ENCODE peak calls at places on chromosomes 5 and 9, in eight cellular contexts. One of them, this sample, is unnamed.

GRCh38 chr5:31496891-31497290 is 35.0 kb downstream of the DROSHA start:
- DNase-seq in GM23338: no peak
- DNase-seq in hepatocyte: no peak
- DNase-seq in GM23248: no peak
- DNase-seq in HCT116: no peak
- DNase-seq in PC-3: no peak
- DNase-seq in neural progenitor cell: no peak
- DNase-seq in MM.1S: no peak
- DNase-seq in this sample: no peak

GRCh38 chr5:153777681-153778080 is 261.0 kb downstream of the FAM114A2 start:
- DNase-seq in GM23338: peak
- DNase-seq in hepatocyte: no peak
- DNase-seq in GM23248: no peak
- DNase-seq in HCT116: no peak
- DNase-seq in PC-3: no peak
- DNase-seq in neural progenitor cell: peak
- DNase-seq in MM.1S: no peak
- DNase-seq in this sample: no peak

GRCh38 chr5:57780959-57781325 is 298.3 kb upstream of the ACTBL2 start:
- DNase-seq in GM23338: no peak
- DNase-seq in hepatocyte: no peak
- DNase-seq in GM23248: no peak
- DNase-seq in HCT116: no peak
- DNase-seq in PC-3: no peak
- DNase-seq in neural progenitor cell: no peak
- DNase-seq in MM.1S: no peak
- DNase-seq in this sample: no peak

GRCh38 chr5:657570-657969 is 35.6 kb downstream of the TPPP start:
- DNase-seq in GM23338: no peak
- DNase-seq in hepatocyte: no peak
- DNase-seq in GM23248: peak
- DNase-seq in HCT116: peak
- DNase-seq in PC-3: peak
- DNase-seq in neural progenitor cell: no peak
- DNase-seq in MM.1S: no peak
- DNase-seq in this sample: no peak

GRCh38 chr5:95029569-95030366 is 255.1 kb downstream of the MCTP1 start:
- DNase-seq in GM23338: no peak
- DNase-seq in hepatocyte: no peak
- DNase-seq in GM23248: no peak
- DNase-seq in HCT116: no peak
- DNase-seq in PC-3: no peak
- DNase-seq in neural progenitor cell: no peak
- DNase-seq in MM.1S: no peak
- DNase-seq in this sample: no peak

GRCh38 chr9:109498195-109499060 is at the start of gene PTPN3:
- DNase-seq in GM23338: peak
- DNase-seq in hepatocyte: peak
- DNase-seq in GM23248: peak
- DNase-seq in HCT116: no peak
- DNase-seq in PC-3: peak
- DNase-seq in neural progenitor cell: peak
- DNase-seq in MM.1S: peak
- DNase-seq in this sample: no peak

GRCh38 chr9:110891760-110892159 is 146.5 kb downstream of the LPAR1 start:
- DNase-seq in GM23338: no peak
- DNase-seq in hepatocyte: no peak
- DNase-seq in GM23248: peak
- DNase-seq in HCT116: no peak
- DNase-seq in PC-3: peak
- DNase-seq in neural progenitor cell: no peak
- DNase-seq in MM.1S: no peak
- DNase-seq in this sample: no peak

GRCh38 chr9:37904647-37905505 is 949 bp upstream of the SLC25A51 start:
- DNase-seq in GM23338: no peak
- DNase-seq in hepatocyte: no peak
- DNase-seq in GM23248: peak
- DNase-seq in HCT116: no peak
- DNase-seq in PC-3: no peak
- DNase-seq in neural progenitor cell: no peak
- DNase-seq in MM.1S: peak
- DNase-seq in this sample: no peak

GRCh38 chr5:115440782-115441451 is 103.7 kb downstream of the FEM1C start:
- DNase-seq in GM23338: no peak
- DNase-seq in hepatocyte: no peak
- DNase-seq in GM23248: no peak
- DNase-seq in HCT116: no peak
- DNase-seq in PC-3: no peak
- DNase-seq in neural progenitor cell: no peak
- DNase-seq in MM.1S: no peak
- DNase-seq in this sample: no peak

GRCh38 chr5:90285581-90285980 is 124.0 kb downstream of the CETN3 start:
- DNase-seq in GM23338: no peak
- DNase-seq in hepatocyte: no peak
- DNase-seq in GM23248: no peak
- DNase-seq in HCT116: no peak
- DNase-seq in PC-3: peak
- DNase-seq in neural progenitor cell: no peak
- DNase-seq in MM.1S: no peak
- DNase-seq in this sample: no peak

GRCh38 chr9:135303280-135303647 is 176.3 kb upstream of the PPP1R26 start:
- DNase-seq in GM23338: no peak
- DNase-seq in hepatocyte: no peak
- DNase-seq in GM23248: no peak
- DNase-seq in HCT116: no peak
- DNase-seq in PC-3: no peak
- DNase-seq in neural progenitor cell: no peak
- DNase-seq in MM.1S: peak
- DNase-seq in this sample: no peak
- H3K4me2 ChIP-seq in GM23338: no peak
- H3K4me2 ChIP-seq in hepatocyte: no peak
- H3K4me2 ChIP-seq in GM23248: no peak
- H3K4me2 ChIP-seq in HCT116: no peak
- H3K4me2 ChIP-seq in PC-3: no peak
- H3K4me2 ChIP-seq in neural progenitor cell: no peak
- H3K4me2 ChIP-seq in MM.1S: peak
- H3K4me2 ChIP-seq in this sample: no peak

DNA sequence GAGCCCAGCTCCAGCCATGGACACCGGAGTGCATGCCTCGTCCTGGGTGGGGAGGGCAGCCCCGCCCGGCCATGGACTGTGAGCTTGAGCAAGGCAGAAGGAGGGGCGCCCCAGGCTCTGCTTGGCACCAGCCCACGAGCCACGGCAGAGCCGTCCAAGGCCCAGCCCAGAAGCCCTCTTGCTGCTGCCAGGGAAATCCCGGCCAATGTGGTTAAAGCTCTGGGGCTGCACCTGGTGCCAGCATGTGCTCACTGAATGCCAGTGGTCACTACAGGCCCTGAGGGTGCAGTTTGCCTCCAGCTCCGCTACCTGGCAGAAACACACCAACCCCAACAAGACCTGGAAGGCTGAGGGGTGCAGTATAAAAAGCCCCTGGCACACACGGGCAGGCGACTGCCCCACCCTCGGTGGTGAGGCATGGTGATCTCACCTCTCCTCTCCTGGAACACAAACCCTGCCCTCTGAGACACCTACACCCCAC is 11.8 kb downstream of the BRD3 start:
- DNase-seq in GM23338: no peak
- DNase-seq in hepatocyte: peak
- DNase-seq in GM23248: peak
- DNase-seq in HCT116: no peak
- DNase-seq in PC-3: peak
- DNase-seq in neural progenitor cell: no peak
- DNase-seq in MM.1S: no peak
- DNase-seq in this sample: no peak
- TF ChIP-seq EZH2phosphoT487 in GM23338: no peak
- TF ChIP-seq EZH2phosphoT487 in hepatocyte: no peak
- TF ChIP-seq EZH2phosphoT487 in GM23248: no peak
- TF ChIP-seq EZH2phosphoT487 in HCT116: no peak
- TF ChIP-seq EZH2phosphoT487 in PC-3: no peak
- TF ChIP-seq EZH2phosphoT487 in neural progenitor cell: no peak
- TF ChIP-seq EZH2phosphoT487 in MM.1S: no peak
- TF ChIP-seq EZH2phosphoT487 in this sample: no peak

GRCh38 chr5:107381189-107381856 is 289.4 kb downstream of the EFNA5 start:
- DNase-seq in GM23338: no peak
- DNase-seq in hepatocyte: peak
- DNase-seq in GM23248: peak
- DNase-seq in HCT116: peak
- DNase-seq in PC-3: peak
- DNase-seq in neural progenitor cell: no peak
- DNase-seq in MM.1S: no peak
- DNase-seq in this sample: no peak
- H3K4me2 ChIP-seq in GM23338: no peak
- H3K4me2 ChIP-seq in hepatocyte: no peak
- H3K4me2 ChIP-seq in GM23248: no peak
- H3K4me2 ChIP-seq in HCT116: peak
- H3K4me2 ChIP-seq in PC-3: peak
- H3K4me2 ChIP-seq in neural progenitor cell: no peak
- H3K4me2 ChIP-seq in MM.1S: no peak
- H3K4me2 ChIP-seq in this sample: peak

GRCh38 chr9:91761362-91761761 is 188.7 kb downstream of the ROR2 start:
- DNase-seq in GM23338: no peak
- DNase-seq in hepatocyte: no peak
- DNase-seq in GM23248: no peak
- DNase-seq in HCT116: no peak
- DNase-seq in PC-3: no peak
- DNase-seq in neural progenitor cell: no peak
- DNase-seq in MM.1S: no peak
- DNase-seq in this sample: no peak

GRCh38 chr9:91760906-91761305 is 189.1 kb downstream of the ROR2 start:
- DNase-seq in GM23338: no peak
- DNase-seq in hepatocyte: peak
- DNase-seq in GM23248: no peak
- DNase-seq in HCT116: no peak
- DNase-seq in PC-3: no peak
- DNase-seq in neural progenitor cell: no peak
- DNase-seq in MM.1S: no peak
- DNase-seq in this sample: no peak

GRCh38 chr9:91755761-91756638 is 194.0 kb downstream of the ROR2 start:
- DNase-seq in GM23338: peak
- DNase-seq in hepatocyte: no peak
- DNase-seq in GM23248: peak
- DNase-seq in HCT116: no peak
- DNase-seq in PC-3: no peak
- DNase-seq in neural progenitor cell: no peak
- DNase-seq in MM.1S: no peak
- DNase-seq in this sample: no peak

GRCh38 chr9:91757802-91758201 is 192.2 kb downstream of the ROR2 start:
- DNase-seq in GM23338: no peak
- DNase-seq in hepatocyte: no peak
- DNase-seq in GM23248: no peak
- DNase-seq in HCT116: no peak
- DNase-seq in PC-3: no peak
- DNase-seq in neural progenitor cell: no peak
- DNase-seq in MM.1S: no peak
- DNase-seq in this sample: no peak

DNA sequence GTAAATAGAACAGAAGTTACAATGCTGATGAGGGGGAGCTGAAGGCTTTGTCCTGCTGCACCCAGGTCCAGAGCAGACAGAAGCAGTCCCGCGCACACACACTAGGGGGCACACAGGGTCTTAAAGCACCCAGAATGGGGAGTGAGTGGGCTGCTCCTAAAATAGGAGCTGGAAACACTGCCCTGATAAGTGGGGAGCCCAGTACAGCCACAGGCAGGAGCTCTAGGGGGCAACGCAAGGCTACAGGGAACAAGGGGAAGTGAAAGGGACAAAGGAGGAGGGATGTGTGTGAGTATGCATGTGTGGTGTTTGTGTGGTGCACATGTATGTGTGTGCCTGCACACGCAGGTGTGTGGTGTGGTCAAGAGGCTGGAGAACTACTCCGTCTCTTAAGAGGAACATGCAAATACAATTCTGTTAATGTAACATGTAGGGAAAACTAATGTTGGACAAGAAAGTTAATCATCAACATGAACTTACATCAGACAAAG is 191.5 kb downstream of the ROR2 start:
- DNase-seq in GM23338: peak
- DNase-seq in hepatocyte: peak
- DNase-seq in GM23248: peak
- DNase-seq in HCT116: peak
- DNase-seq in PC-3: peak
- DNase-seq in neural progenitor cell: peak
- DNase-seq in MM.1S: peak
- DNase-seq in this sample: peak
- TF ChIP-seq EZH2phosphoT487 in GM23338: no peak
- TF ChIP-seq EZH2phosphoT487 in hepatocyte: no peak
- TF ChIP-seq EZH2phosphoT487 in GM23248: no peak
- TF ChIP-seq EZH2phosphoT487 in HCT116: no peak
- TF ChIP-seq EZH2phosphoT487 in PC-3: no peak
- TF ChIP-seq EZH2phosphoT487 in neural progenitor cell: no peak
- TF ChIP-seq EZH2phosphoT487 in MM.1S: no peak
- TF ChIP-seq EZH2phosphoT487 in this sample: no peak

DNA sequence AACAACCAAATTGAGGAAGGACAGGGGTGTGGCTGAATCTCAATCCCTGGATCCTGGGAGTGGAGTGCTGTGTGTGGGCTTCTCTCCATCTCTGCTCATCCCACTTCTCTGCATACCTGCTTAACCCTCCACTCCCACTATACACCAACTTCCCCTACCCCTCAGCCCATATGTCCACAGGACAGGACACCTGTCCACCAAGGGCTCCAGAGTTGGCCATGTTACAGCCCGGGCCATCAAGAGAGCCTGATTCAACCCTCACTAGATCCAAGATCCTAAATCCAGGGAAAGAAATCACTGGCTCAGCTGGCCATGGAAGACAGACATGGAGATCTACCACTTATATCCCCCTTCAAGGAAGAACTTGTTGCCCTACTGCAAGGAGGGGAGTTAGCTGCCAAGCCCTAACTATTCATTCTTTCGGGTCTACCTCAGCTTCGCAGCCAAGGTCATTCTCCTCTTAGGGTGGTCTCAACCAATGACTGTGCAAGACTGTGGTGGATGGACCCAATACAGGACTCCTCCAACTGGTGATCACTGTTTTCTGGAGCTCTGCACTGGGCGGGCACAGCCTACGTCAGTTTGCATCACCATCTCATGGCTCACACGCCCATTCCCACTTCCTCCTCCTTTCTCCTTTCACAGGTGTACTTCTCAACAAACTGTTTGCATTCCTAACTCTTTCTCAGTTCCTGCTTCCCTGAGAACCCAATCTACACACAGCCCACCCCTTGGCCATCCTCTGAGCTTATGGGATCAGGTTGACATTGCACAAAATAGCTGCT is 53.7 kb upstream of the ZBTB43 start:
- DNase-seq in GM23338: no peak
- DNase-seq in hepatocyte: no peak
- DNase-seq in GM23248: no peak
- DNase-seq in HCT116: no peak
- DNase-seq in PC-3: no peak
- DNase-seq in neural progenitor cell: no peak
- DNase-seq in MM.1S: no peak
- DNase-seq in this sample: no peak
- H3K4me2 ChIP-seq in GM23338: no peak
- H3K4me2 ChIP-seq in hepatocyte: no peak
- H3K4me2 ChIP-seq in GM23248: no peak
- H3K4me2 ChIP-seq in HCT116: no peak
- H3K4me2 ChIP-seq in PC-3: no peak
- H3K4me2 ChIP-seq in neural progenitor cell: no peak
- H3K4me2 ChIP-seq in MM.1S: no peak
- H3K4me2 ChIP-seq in this sample: no peak